ENCODE peak calls at places on chromosomes 5 and 9, in five cellular contexts. U is PC-3, V is heart left ventricle, Z is heart right ventricle, A is astrocyte of the spinal cord. D is an unnamed sample.
A peak's percentile ranks its signal among the peaks of the same experiment; 100 is the strongest.

GRCh38 chr9:378263-378662 is 163.6 kb downstream of the DOCK8 start:
- DNase-seq in U (no peak), V (no peak), Z (no peak), A (no peak), D (no peak)

GRCh38 chr5:56317923-56318561 is 84.9 kb upstream of the ANKRD55 start:
- DNase-seq in U (no peak), V (no peak), Z (no peak), A (no peak), D (no peak)

GRCh38 chr5:134437340-134438267 is 25.9 kb upstream of the CDKN2AIPNL start:
- DNase-seq in U (peak; percentile 23), V (no peak), Z (no peak), A (no peak), D (peak; percentile 30)

GRCh38 chr5:6475626-6476312 is 27.1 kb downstream of the UBE2QL1 start:
- DNase-seq in U (peak; percentile 50), V (no peak), Z (no peak), A (no peak), D (no peak)

GRCh38 chr9:72362680-72363139 is 2.3 kb downstream of the ZFAND5 start:
- DNase-seq in U (peak; percentile 35), V (no peak), Z (peak; percentile 82), A (peak; percentile 80), D (peak; percentile 50)

GRCh38 chr5:43780586-43780985 is 177.6 kb downstream of the NNT start:
- DNase-seq in U (no peak), V (no peak), Z (no peak), A (peak; percentile 29), D (peak; percentile 41)

GRCh38 chr5:177576169-177576568 is 15.8 kb upstream of the TMED9 start:
- DNase-seq in U (peak; percentile 31), V (no peak), Z (no peak), A (no peak), D (peak; percentile 64)

GRCh38 chr9:92097997-92098482 is 17.2 kb downstream of the SPTLC1 start:
- DNase-seq in U (no peak), V (peak; percentile 86), Z (peak; percentile 54), A (peak; percentile 87), D (peak; percentile 73)

GRCh38 chr9:133707761-133708122 is 30.4 kb downstream of the SARDH start:
- DNase-seq in U (no peak), V (peak; percentile 37), Z (no peak), A (no peak), D (no peak)

GRCh38 chr5:90168399-90168798 is 241.2 kb downstream of the CETN3 start:
- DNase-seq in U (no peak), V (no peak), Z (no peak), A (no peak), D (no peak)

GRCh38 chr9:126153382-126153781 is 173.2 kb upstream of the MVB12B start:
- DNase-seq in U (no peak), V (no peak), Z (no peak), A (no peak), D (no peak)

GRCh38 chr5:177232761-177233160 is 70.8 kb downstream of the RAB24 start:
- DNase-seq in U (no peak), V (no peak), Z (no peak), A (peak; percentile 41), D (peak; percentile 68)

GRCh38 chr5:39780341-39780740 is 355.6 kb upstream of the DAB2 start:
- DNase-seq in U (peak; percentile 15), V (no peak), Z (no peak), A (peak; percentile 49), D (no peak)

GRCh38 chr5:103409013-103409670 is 150.6 kb downstream of the MACIR start:
- DNase-seq in U (peak; percentile 46), V (no peak), Z (no peak), A (no peak), D (no peak)

GRCh38 chr5:126373621-126374416 is 49.4 kb upstream of the GRAMD2B start:
- DNase-seq in U (peak; percentile 36), V (no peak), Z (no peak), A (peak; percentile 39), D (no peak)

GRCh38 chr5:34497031-34497808 is 158.9 kb upstream of the RAI14 start:
- DNase-seq in U (no peak), V (peak; percentile 86), Z (peak; percentile 70), A (no peak), D (no peak)

GRCh38 chr9:26165426-26165825 is 487.2 kb upstream of the TUSC1 start:
- DNase-seq in U (no peak), V (no peak), Z (no peak), A (no peak), D (no peak)

GRCh38 chr5:157907479-157907878 is 48.5 kb upstream of the CLINT1 start:
- DNase-seq in U (no peak), V (no peak), Z (no peak), A (no peak), D (no peak)

GRCh38 chr9:126067031-126067734 is 259.4 kb upstream of the MVB12B start:
- DNase-seq in U (no peak), V (no peak), Z (no peak), A (no peak), D (no peak)

GRCh38 chr5:115297043-115297442 is 589 bp upstream of the CCDC112 start:
- DNase-seq in U (peak; percentile 4), V (no peak), Z (no peak), A (peak; percentile 18), D (no peak)

GRCh38 chr5:129591508-129592160 is 131.5 kb downstream of the ADAMTS19 start:
- DNase-seq in U (no peak), V (no peak), Z (no peak), A (no peak), D (peak; percentile 61)

GRCh38 chr9:447230-448025 is 232.8 kb downstream of the DOCK8 start:
- DNase-seq in U (peak; percentile 90), V (no peak), Z (no peak), A (peak; percentile 81), D (peak; percentile 97)

GRCh38 chr9:124831642-124832364 is 21.5 kb upstream of the WDR38 start:
- DNase-seq in U (no peak), V (peak; percentile 85), Z (peak; percentile 82), A (no peak), D (no peak)

GRCh38 chr9:116633444-116633843 is 53.7 kb upstream of the TRIM32 start:
- DNase-seq in U (no peak), V (no peak), Z (peak; percentile 19), A (no peak), D (no peak)

GRCh38 chr5:1874820-1875219 is 7.9 kb downstream of the IRX4 start:
- DNase-seq in U (no peak), V (no peak), Z (no peak), A (no peak), D (no peak)

GRCh38 chr5:115571441-115571878 is 26.9 kb upstream of the FEM1C start:
- DNase-seq in U (no peak), V (no peak), Z (peak; percentile 47), A (peak; percentile 51), D (no peak)

DNA sequence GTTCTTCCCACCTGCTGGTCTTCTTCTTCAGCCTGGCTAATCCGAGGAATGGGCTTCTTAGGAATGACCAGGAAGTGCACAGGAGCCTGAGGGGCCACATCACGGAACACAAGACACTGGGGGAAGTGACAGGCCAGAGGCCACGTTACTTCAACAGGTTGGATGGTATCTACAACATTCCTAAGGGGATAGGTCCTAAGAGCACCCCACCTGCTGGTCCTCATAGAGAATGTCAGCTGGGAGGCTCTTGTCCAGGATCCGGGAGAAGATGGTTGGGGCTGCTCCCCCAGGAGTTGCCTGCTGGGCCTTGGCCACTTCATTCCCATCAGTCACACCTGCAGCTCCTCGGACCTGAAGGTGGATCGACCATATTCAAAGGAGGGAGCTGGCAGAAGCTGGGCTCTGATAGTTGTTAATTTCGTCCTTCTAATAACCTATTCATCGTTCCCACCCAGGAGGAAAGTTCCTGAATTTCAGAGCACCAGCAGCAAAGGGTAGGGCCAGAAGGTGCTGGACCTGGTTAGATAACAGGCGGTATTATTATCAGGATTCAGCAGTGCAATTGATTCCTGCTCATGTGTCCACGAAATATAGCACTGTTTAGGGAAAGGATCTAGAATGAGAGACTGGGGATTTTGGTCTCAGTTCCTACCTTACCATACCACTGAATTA is 1.3 kb downstream of the HINT2 start:
- DNase-seq in U (peak; percentile 46), V (no peak), Z (no peak), A (no peak), D (peak; percentile 46)
- H3K4me3 ChIP-seq in U (peak overlapping the region; percentile 86), V (no peak overlapping the region), Z (peak overlapping the region; percentile 86), A (no peak overlapping the region), D (no peak overlapping the region)

GRCh38 chr9:128365525-128365924 is 5.6 kb upstream of the URM1 start:
- DNase-seq in U (no peak), V (no peak), Z (no peak), A (no peak), D (no peak)
- H3K4me3 ChIP-seq in U (no peak overlapping the region), V (no peak overlapping the region), Z (peak overlapping the region; percentile 17), A (no peak overlapping the region), D (no peak overlapping the region)

GRCh38 chr5:142876817-142877216 is 106.6 kb downstream of the ARHGAP26 start:
- DNase-seq in U (no peak), V (no peak), Z (no peak), A (no peak), D (no peak)

GRCh38 chr5:142872217-142872616 is 102.0 kb downstream of the ARHGAP26 start:
- DNase-seq in U (no peak), V (no peak), Z (no peak), A (no peak), D (no peak)

GRCh38 chr5:142873831-142874230 is 103.7 kb downstream of the ARHGAP26 start:
- DNase-seq in U (no peak), V (no peak), Z (no peak), A (no peak), D (no peak)

GRCh38 chr5:142872795-142873194 is 102.6 kb downstream of the ARHGAP26 start:
- DNase-seq in U (peak; percentile 88), V (no peak), Z (peak; percentile 46), A (peak; percentile 23), D (peak; percentile 95)

GRCh38 chr5:142874537-142874936 is 104.4 kb downstream of the ARHGAP26 start:
- DNase-seq in U (peak; percentile 95), V (peak; percentile 84), Z (peak; percentile 88), A (peak; percentile 50), D (peak; percentile 84)
- H3K4me3 ChIP-seq in U (no peak overlapping the region), V (no peak overlapping the region), Z (no peak overlapping the region), A (no peak overlapping the region), D (no peak overlapping the region)

GRCh38 chr5:122760281-122760680 is 14.6 kb upstream of the SNX2 start:
- DNase-seq in U (no peak), V (no peak), Z (no peak), A (no peak), D (no peak)
- H3K4me3 ChIP-seq in U (no peak overlapping the region), V (no peak overlapping the region), Z (no peak overlapping the region), A (no peak overlapping the region), D (no peak overlapping the region)

DNA sequence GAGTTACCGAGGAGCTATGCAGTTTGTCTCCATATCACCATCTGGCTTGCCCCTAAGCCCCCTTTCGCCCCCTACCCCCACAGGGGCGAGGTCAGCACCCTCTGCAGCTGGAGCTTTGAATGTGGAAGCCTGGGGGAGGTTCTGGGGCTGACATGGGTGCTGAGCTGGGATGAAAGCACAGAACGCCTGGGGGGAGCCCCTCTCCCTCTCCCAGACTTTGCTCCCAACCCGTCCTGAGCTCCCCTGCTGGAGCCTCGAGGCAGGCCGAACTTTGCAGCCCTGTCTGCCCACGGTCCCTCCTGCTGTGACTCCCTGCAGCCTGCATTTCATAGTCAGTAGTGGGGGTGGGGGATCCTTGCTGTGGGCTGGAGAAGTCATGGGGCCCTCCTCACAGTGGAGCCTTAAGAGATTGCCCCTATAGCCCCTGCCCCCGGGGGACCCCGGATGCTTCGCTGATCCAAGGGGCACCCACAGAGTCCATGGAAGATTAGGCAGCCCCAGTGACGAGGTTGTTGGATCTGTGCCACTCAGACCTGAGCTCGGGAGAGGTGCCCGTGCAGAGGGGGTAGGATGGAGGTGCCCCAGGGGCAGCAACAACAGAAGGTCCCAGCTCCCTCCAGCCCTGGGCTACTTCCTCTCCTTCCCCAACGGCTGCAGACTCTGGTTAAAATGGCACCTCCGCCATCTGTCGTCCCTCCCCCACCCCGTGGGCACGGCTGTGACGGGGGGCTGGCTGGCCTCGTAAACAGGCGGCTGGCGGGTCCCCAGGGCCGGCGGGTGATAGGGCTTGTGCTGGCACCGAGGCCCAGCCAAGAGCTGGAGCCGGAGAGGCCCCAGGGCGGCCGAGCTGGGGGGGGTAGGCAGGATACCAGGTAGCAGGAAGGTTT is 162.0 kb downstream of the C9orf50 start:
- DNase-seq in U (no peak), V (peak; percentile 81), Z (peak; percentile 67), A (no peak), D (no peak)
- H3K4me3 ChIP-seq in U (no peak overlapping the region), V (no peak overlapping the region), Z (no peak overlapping the region), A (no peak overlapping the region), D (no peak overlapping the region)

D was measured in bronchial epithelial cell.